ENCODE peak calls at places on chromosomes 12 and 14, in five cellular contexts. T, G, P, K and Y are unnamed samples.

GRCh38 chr14:69654109-69654508 is 42.7 kb downstream of the SUSD6 start:
- DNase-seq in T (no peak), G (no peak), P (no peak), K (no peak), Y (no peak)

GRCh38 chr12:27333311-27334009 is 824 bp downstream of the BMAL2 start:
- DNase-seq in T (no peak), G (peak), P (peak), K (peak), Y (peak)

GRCh38 chr14:38409081-38409705 is 153.3 kb upstream of the CLEC14A start:
- DNase-seq in T (peak), G (no peak), P (no peak), K (no peak), Y (no peak)

GRCh38 chr12:1972856-1973317 is 31.4 kb downstream of the DCP1B start:
- DNase-seq in T (peak), G (no peak), P (no peak), K (no peak), Y (peak)

GRCh38 chr12:27178723-27179398 is 65.2 kb upstream of the STK38L start:
- DNase-seq in T (peak), G (no peak), P (no peak), K (no peak), Y (peak)

GRCh38 chr12:117580718-117581062 is 219.3 kb upstream of the NOS1 start:
- DNase-seq in T (no peak), G (peak), P (peak), K (peak), Y (no peak)

GRCh38 chr12:71872401-71872800 is 32.8 kb downstream of the TBC1D15 start:
- DNase-seq in T (no peak), G (no peak), P (no peak), K (no peak), Y (no peak)

GRCh38 chr12:6327591-6328041 is 14.3 kb downstream of the TNFRSF1A start:
- DNase-seq in T (no peak), G (no peak), P (no peak), K (no peak), Y (no peak)

GRCh38 chr14:79544671-79545070 is 666.6 kb downstream of the DIO2 start:
- DNase-seq in T (peak), G (no peak), P (no peak), K (no peak), Y (peak)

GRCh38 chr12:128509170-128509569 is 242.2 kb downstream of the TMEM132C start:
- DNase-seq in T (no peak), G (no peak), P (no peak), K (no peak), Y (no peak)

GRCh38 chr14:69690042-69690441 is 76.9 kb upstream of the SRSF5 start:
- DNase-seq in T (no peak), G (no peak), P (no peak), K (no peak), Y (no peak)

GRCh38 chr14:92847220-92848148 is 53.4 kb downstream of the GOLGA5 start:
- DNase-seq in T (no peak), G (no peak), P (no peak), K (no peak), Y (no peak)

GRCh38 chr12:109309441-109310246 is 560 bp upstream of the FOXN4 start:
- DNase-seq in T (no peak), G (no peak), P (no peak), K (peak), Y (no peak)

GRCh38 chr12:9344540-9344939 is 136.3 kb upstream of the PZP start:
- DNase-seq in T (no peak), G (no peak), P (no peak), K (no peak), Y (peak)

GRCh38 chr14:99604766-99605298 is 825 bp upstream of the CCDC85C start:
- DNase-seq in T (peak), G (no peak), P (no peak), K (no peak), Y (peak)

GRCh38 chr14:24944800-24945199 is 105.1 kb downstream of the STXBP6 start:
- DNase-seq in T (no peak), G (no peak), P (no peak), K (no peak), Y (no peak)

GRCh38 chr12:12807970-12808702 is 5.0 kb upstream of the DDX47 start:
- DNase-seq in T (peak), G (no peak), P (no peak), K (no peak), Y (peak)

GRCh38 chr12:8037947-8038346 is 5.4 kb downstream of the FOXJ2 start:
- DNase-seq in T (no peak), G (no peak), P (no peak), K (no peak), Y (no peak)

GRCh38 chr12:56838602-56839488 is 75.7 kb downstream of the HSD17B6 start:
- DNase-seq in T (no peak), G (no peak), P (no peak), K (no peak), Y (peak)

GRCh38 chr14:37091651-37092050 is 80.8 kb downstream of the SLC25A21 start:
- DNase-seq in T (peak), G (no peak), P (no peak), K (no peak), Y (peak)

GRCh38 chr14:102984336-102985102 is 62.1 kb downstream of the AMN start:
- DNase-seq in T (no peak), G (no peak), P (no peak), K (no peak), Y (no peak)

GRCh38 chr14:105240811-105241576 is 7.3 kb upstream of the BTBD6 start:
- DNase-seq in T (no peak), G (no peak), P (no peak), K (no peak), Y (no peak)

GRCh38 chr12:27592548-27592947 is 68.5 kb downstream of the PPFIBP1 start:
- DNase-seq in T (peak), G (no peak), P (no peak), K (no peak), Y (peak)

GRCh38 chr12:109433618-109434017 is 43.5 kb downstream of the KCTD10 start:
- DNase-seq in T (no peak), G (peak), P (no peak), K (peak), Y (no peak)

GRCh38 chr14:58705066-58705465 is 67.3 kb downstream of the DACT1 start:
- DNase-seq in T (no peak), G (no peak), P (no peak), K (no peak), Y (no peak)

GRCh38 chr12:102163383-102163782 is 34.2 kb downstream of the PMCH start:
- DNase-seq in T (no peak), G (no peak), P (no peak), K (no peak), Y (no peak)

GRCh38 chr12:10600988-10601387 is 12.4 kb downstream of the MAGOHB start:
- DNase-seq in T (no peak), G (no peak), P (no peak), K (no peak), Y (no peak)

GRCh38 chr12:34105392-34105933 is 83.2 kb downstream of the ALG10 start:
- DNase-seq in T (no peak), G (no peak), P (no peak), K (no peak), Y (no peak)

GRCh38 chr14:90560529-90560928 is 163.7 kb downstream of the CALM1 start:
- DNase-seq in T (no peak), G (no peak), P (no peak), K (no peak), Y (no peak)

GRCh38 chr12:49702676-49703228 is 4.5 kb downstream of the FMNL3 start:
- DNase-seq in T (no peak), G (no peak), P (no peak), K (no peak), Y (peak)

GRCh38 chr12:49703647-49704137 is 3.5 kb downstream of the FMNL3 start:
- DNase-seq in T (peak), G (no peak), P (no peak), K (no peak), Y (peak)

GRCh38 chr12:49705479-49706267 is 1.5 kb downstream of the FMNL3 start:
- DNase-seq in T (peak), G (peak), P (no peak), K (no peak), Y (peak)

GRCh38 chr12:49698619-49699545 is 8.3 kb downstream of the FMNL3 start:
- DNase-seq in T (peak), G (peak), P (no peak), K (peak), Y (peak)

DNA sequence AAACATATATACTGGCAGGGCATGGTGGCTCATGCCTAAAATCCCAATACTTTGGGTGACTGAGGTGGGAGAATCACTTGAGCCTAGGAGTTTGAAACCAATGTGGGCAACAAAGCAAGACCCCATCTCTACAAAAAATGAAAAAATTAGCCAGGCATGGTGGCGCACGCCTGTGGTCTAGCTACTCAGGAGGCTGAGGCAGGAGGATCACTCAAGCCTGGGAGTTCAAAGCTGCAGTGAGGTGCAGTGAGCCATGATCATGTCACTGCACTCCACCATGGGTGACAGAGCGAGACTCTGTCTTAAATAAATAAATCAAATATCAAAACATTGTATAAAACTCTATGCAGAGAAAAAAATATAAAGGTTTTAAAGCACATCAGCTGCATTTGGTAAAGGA is 5.2 kb downstream of the FMNL3 start:
- DNase-seq in T (no peak), G (no peak), P (no peak), K (no peak), Y (no peak)
- H4K91ac ChIP-seq in T (no peak), G (no peak), P (no peak), K (no peak), Y (no peak)

GRCh38 chr12:95790025-95790911 is at the start of gene NTN4:
- DNase-seq in T (peak), G (peak), P (peak), K (peak), Y (peak)
- H2BK15ac ChIP-seq in T (peak), G (no peak), P (peak), K (no peak), Y (peak)

DNA sequence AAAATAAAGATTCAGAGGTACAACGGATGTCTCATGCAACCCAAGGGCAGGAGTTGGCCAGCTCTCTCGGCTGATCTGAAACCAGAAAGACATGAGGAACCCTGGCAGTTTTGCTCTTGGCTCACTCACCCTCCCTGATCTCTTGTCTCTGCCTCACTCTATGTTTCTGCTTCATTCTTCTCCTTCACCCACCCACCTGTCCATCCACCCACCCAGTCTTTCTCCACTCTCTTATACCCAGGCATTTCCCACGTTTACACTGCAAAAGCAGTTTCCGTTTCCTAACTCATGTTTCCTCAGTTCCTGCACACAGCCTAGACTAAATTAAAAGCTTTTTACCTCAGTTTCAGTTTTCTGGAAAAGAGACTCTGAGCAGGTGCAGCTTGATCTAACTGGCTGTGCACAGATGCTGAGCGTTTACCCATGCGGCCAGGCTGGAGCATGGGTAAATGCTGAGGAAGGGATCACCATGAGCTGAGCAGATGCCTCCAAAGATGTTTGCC is 157.6 kb downstream of the PRKCH start:
- DNase-seq in T (no peak), G (no peak), P (no peak), K (no peak), Y (no peak)
- H4K91ac ChIP-seq in T (peak), G (no peak), P (no peak), K (no peak), Y (peak)

GRCh38 chr14:22510527-22511110 is 78.4 kb downstream of the DAD1 start:
- DNase-seq in T (peak), G (no peak), P (no peak), K (no peak), Y (peak)
- H2BK15ac ChIP-seq in T (no peak), G (no peak), P (no peak), K (no peak), Y (no peak)

GRCh38 chr12:65278576-65279386 is at the start of gene MSRB3:
- DNase-seq in T (peak), G (peak), P (peak), K (peak), Y (peak)
- H4K91ac ChIP-seq in T (peak), G (no peak), P (peak), K (peak), Y (peak)

DNA sequence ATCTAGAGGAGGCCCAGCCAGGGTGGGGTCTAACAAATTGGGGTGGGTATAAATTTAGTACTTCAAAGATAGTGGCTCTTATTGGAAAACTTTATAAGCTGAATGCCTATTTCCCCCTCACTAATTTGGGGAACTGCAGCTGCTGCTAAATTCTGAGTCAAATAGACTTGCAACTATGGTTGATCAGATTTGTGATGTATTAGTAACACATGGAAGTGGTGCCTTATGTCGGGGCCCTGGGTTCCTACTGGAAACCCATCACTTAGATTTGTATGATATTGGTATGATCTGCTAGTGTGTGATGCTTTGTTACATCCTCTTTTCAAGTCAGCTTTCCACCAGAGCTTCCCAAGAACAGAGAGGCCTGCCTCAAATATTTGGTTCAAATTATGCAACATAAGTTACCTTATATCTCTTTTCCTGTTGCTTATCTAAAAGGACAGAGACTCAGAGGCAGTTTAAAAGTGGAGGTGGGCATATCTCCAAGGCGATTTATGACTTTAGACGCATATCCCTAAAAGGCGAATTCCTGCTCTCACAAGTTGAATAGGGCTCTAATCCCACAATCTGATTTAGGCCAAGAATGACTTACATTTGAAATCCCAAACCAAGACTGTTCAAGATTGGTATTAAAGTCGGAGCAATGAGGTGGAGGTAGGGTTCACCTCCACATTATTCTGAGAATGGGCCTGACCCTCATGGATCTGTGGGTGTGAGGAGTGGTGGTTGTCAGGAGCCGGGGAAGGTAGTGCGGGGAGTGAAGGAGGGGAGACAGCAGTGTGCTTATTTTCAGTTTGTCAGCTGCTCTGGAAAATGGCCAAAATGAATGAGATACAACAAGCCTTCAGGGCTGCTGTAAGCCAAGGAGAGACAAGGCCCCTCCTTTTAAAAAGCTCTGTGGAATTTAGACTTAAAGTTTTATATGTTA is 425.8 kb downstream of the RAD51B start:
- DNase-seq in T (peak), G (no peak), P (no peak), K (no peak), Y (peak)
- H2BK15ac ChIP-seq in T (peak), G (no peak), P (no peak), K (no peak), Y (no peak)